ENCODE peak calls at places on chromosomes 2 and 18, in nine cellular contexts. A, X, J, B, G, Z, F, L and O are unnamed samples.

GRCh38 chr18:55998071-55998522 is 410.1 kb upstream of the TCF4 start:
- DNase-seq in A (peak; percentile 15), X (no peak), J (no peak), B (peak; percentile 82), G (no peak), Z (peak; percentile 67), F (no peak), L (peak; percentile 54), O (no peak)

GRCh38 chr2:85793584-85793983 is 39.8 kb downstream of the ATOH8 start:
- DNase-seq in A (no peak), X (no peak), J (no peak), B (no peak), G (no peak), Z (no peak), F (no peak), L (no peak), O (no peak)

GRCh38 chr2:213036836-213037235 is 114.6 kb downstream of the IKZF2 start:
- DNase-seq in A (no peak), X (no peak), J (no peak), B (peak; percentile 59), G (no peak), Z (peak; percentile 89), F (peak; percentile 16), L (peak; percentile 40), O (peak; percentile 9)

GRCh38 chr2:143553261-143553660 is 424.0 kb downstream of the ARHGAP15 start:
- DNase-seq in A (no peak), X (no peak), J (no peak), B (no peak), G (no peak), Z (no peak), F (no peak), L (no peak), O (no peak)

GRCh38 chr2:9226458-9227380 is 20.1 kb downstream of the ASAP2 start:
- DNase-seq in A (no peak), X (no peak), J (no peak), B (no peak), G (no peak), Z (no peak), F (no peak), L (no peak), O (no peak)

GRCh38 chr2:211982162-211982561 is 556.4 kb downstream of the ERBB4 start:
- DNase-seq in A (no peak), X (no peak), J (no peak), B (no peak), G (no peak), Z (no peak), F (no peak), L (no peak), O (no peak)

GRCh38 chr2:157785866-157786662 is 90.1 kb downstream of the ACVR1 start:
- DNase-seq in A (no peak), X (no peak), J (no peak), B (no peak), G (no peak), Z (peak; percentile 51), F (no peak), L (peak; percentile 69), O (no peak)

GRCh38 chr2:206083602-206084467 is 2.1 kb downstream of the INO80D start:
- DNase-seq in A (peak; percentile 21), X (no peak), J (no peak), B (no peak), G (peak; percentile 30), Z (no peak), F (no peak), L (peak; percentile 16), O (peak; percentile 62)

GRCh38 chr2:171287606-171288005 is 126.9 kb upstream of the TLK1 start:
- DNase-seq in A (no peak), X (no peak), J (no peak), B (peak; percentile 9), G (peak; percentile 46), Z (no peak), F (no peak), L (no peak), O (no peak)

GRCh38 chr18:62179213-62179612 is 7.6 kb downstream of the PIGN start:
- DNase-seq in A (no peak), X (no peak), J (no peak), B (no peak), G (no peak), Z (no peak), F (no peak), L (no peak), O (peak; percentile 76)

GRCh38 chr2:113175101-113175628 is 1.4 kb downstream of the PSD4 start:
- DNase-seq in A (no peak), X (no peak), J (no peak), B (no peak), G (peak; percentile 60), Z (no peak), F (no peak), L (no peak), O (peak; percentile 90)